ENCODE peak calls at places on chromosomes 5 and 9, in eight cellular contexts. Q is ovary, Z is spleen, K is A549, I is endothelial cell of umbilical vein, U is H54, B is Peyer's patch, G is IMR-90. D is an unnamed sample.
A peak's percentile ranks its signal among the peaks of the same experiment; 100 is the strongest.

GRCh38 chr5:38258319-38259061 is at the start of gene EGFLAM:
- DNase-seq in B (no peak), U (no peak), G (no peak), Q (peak; percentile 59), I (no peak), K (peak; percentile 20), Z (no peak), D (no peak)

GRCh38 chr5:157748740-157749461 is 5.4 kb downstream of the LSM11 start:
- DNase-seq in K (peak; percentile 20), I (no peak), Q (no peak), Z (no peak), U (peak; percentile 61), G (peak; percentile 93), B (no peak), D (no peak)

GRCh38 chr9:111974092-111974681 is 77.6 kb downstream of the UGCG start:
- DNase-seq in I (peak; percentile 48), G (peak; percentile 66), Q (no peak), U (no peak), B (no peak), Z (no peak), K (no peak), D (no peak)

GRCh38 chr9:19430201-19430760 is 21.5 kb downstream of the ACER2 start:
- DNase-seq in G (no peak), U (no peak), Z (no peak), B (no peak), Q (no peak), K (no peak), I (peak; percentile 50), D (no peak)

GRCh38 chr9:36772449-36773370 is 200.0 kb downstream of the MELK start:
- DNase-seq in K (no peak), G (peak; percentile 36), B (no peak), Q (no peak), U (no peak), I (peak; percentile 1), Z (no peak), D (peak; percentile 15)

GRCh38 chr5:125668904-125669303 is 754.3 kb upstream of the GRAMD2B start:
- DNase-seq in I (peak; percentile 10), B (no peak), G (no peak), Q (no peak), U (no peak), Z (no peak), K (no peak), D (no peak)

GRCh38 chr9:114806571-114806970 is 732 bp upstream of the TNFSF15 start:
- DNase-seq in I (no peak), Z (no peak), U (no peak), B (no peak), G (no peak), Q (no peak), K (no peak), D (no peak)

GRCh38 chr5:160506006-160507004 is 84.7 kb downstream of the PTTG1 start:
- DNase-seq in I (no peak), G (peak; percentile 54), Z (no peak), U (no peak), Q (no peak), K (no peak), B (peak; percentile 71), D (peak; percentile 4)

GRCh38 chr5:67287795-67288194 is 91.2 kb upstream of the CD180 start:
- DNase-seq in Z (no peak), U (no peak), Q (no peak), B (no peak), I (no peak), G (peak; percentile 72), K (no peak), D (no peak)

GRCh38 chr5:143207563-143208364 is 195.7 kb downstream of the NR3C1 start:
- DNase-seq in U (no peak), Z (no peak), Q (no peak), I (peak; percentile 61), B (no peak), K (no peak), G (peak; percentile 15), D (peak; percentile 93)

GRCh38 chr5:115494570-115495289 is 49.8 kb downstream of the FEM1C start:
- DNase-seq in U (no peak), K (no peak), I (no peak), Q (no peak), G (no peak), B (no peak), Z (no peak), D (no peak)

GRCh38 chr9:82082563-82082962 is 94.0 kb downstream of the SPATA31D1 start:
- DNase-seq in Z (no peak), B (no peak), Q (no peak), U (no peak), K (no peak), I (no peak), G (no peak), D (no peak)

GRCh38 chr5:155897761-155898160 is 429.2 kb upstream of the SGCD start:
- DNase-seq in K (no peak), B (no peak), G (no peak), U (no peak), I (no peak), Z (no peak), Q (no peak), D (no peak)

GRCh38 chr5:64347308-64347707 is 158.5 kb upstream of the RGS7BP start:
- DNase-seq in Z (no peak), B (no peak), U (no peak), K (no peak), I (peak; percentile 14), Q (no peak), G (no peak), D (no peak)

GRCh38 chr5:170572453-170572852 is 68.6 kb downstream of the KCNIP1 start:
- DNase-seq in U (no peak), B (no peak), Z (no peak), I (peak; percentile 22), Q (no peak), K (peak; percentile 3), G (no peak), D (no peak)

GRCh38 chr5:22372376-22372775 is 480.8 kb downstream of the CDH12 start:
- DNase-seq in G (peak; percentile 92), U (peak; percentile 43), Q (no peak), I (no peak), B (no peak), Z (no peak), K (no peak), D (no peak)

GRCh38 chr5:105952875-105953274 is 1717.9 kb downstream of the EFNA5 start:
- DNase-seq in Q (no peak), K (no peak), U (no peak), G (peak; percentile 47), I (no peak), Z (no peak), B (no peak), D (no peak)

GRCh38 chr9:98107926-98108325 is 11.1 kb downstream of the TRIM14 start:
- DNase-seq in G (no peak), Z (no peak), I (no peak), Q (no peak), B (no peak), K (no peak), U (no peak), D (no peak)

GRCh38 chr9:123761905-123762605 is 167.9 kb downstream of the DENND1A start:
- DNase-seq in Z (no peak), K (no peak), G (no peak), I (no peak), U (no peak), Q (no peak), B (no peak), D (no peak)

GRCh38 chr5:164376840-164377239 is 871.4 kb downstream of the MAT2B start:
- DNase-seq in Q (no peak), G (no peak), B (no peak), U (no peak), K (no peak), Z (no peak), I (no peak), D (no peak)

GRCh38 chr5:68049053-68049713 is 166.4 kb upstream of the PIK3R1 start:
- DNase-seq in G (no peak), U (no peak), B (no peak), Z (no peak), Q (no peak), I (no peak), K (no peak), D (no peak)

GRCh38 chr5:112372543-112372942 is 46.5 kb downstream of the EPB41L4A start:
- DNase-seq in Q (no peak), G (no peak), B (no peak), I (no peak), U (no peak), Z (no peak), K (peak; percentile 9), D (no peak)

GRCh38 chr5:140240987-140241706 is 61.8 kb downstream of the PFDN1 start:
- DNase-seq in U (peak; percentile 66), K (peak; percentile 63), B (peak; percentile 44), I (peak; percentile 93), Q (peak; percentile 88), Z (no peak), G (peak; percentile 92), D (peak; percentile 69)

GRCh38 chr9:33415152-33416038 is 13.0 kb upstream of the AQP7 start:
- DNase-seq in U (peak; percentile 35), Q (peak; percentile 64), Z (peak; percentile 89), B (peak; percentile 80), I (peak; percentile 49), G (peak; percentile 22), K (peak; percentile 98), D (peak; percentile 70)
- TF ChIP-seq POLR2A in U (no peak), Q (no peak), Z (no peak), B (no peak), I (no peak), G (no peak), K (no peak), D (no peak)

DNA sequence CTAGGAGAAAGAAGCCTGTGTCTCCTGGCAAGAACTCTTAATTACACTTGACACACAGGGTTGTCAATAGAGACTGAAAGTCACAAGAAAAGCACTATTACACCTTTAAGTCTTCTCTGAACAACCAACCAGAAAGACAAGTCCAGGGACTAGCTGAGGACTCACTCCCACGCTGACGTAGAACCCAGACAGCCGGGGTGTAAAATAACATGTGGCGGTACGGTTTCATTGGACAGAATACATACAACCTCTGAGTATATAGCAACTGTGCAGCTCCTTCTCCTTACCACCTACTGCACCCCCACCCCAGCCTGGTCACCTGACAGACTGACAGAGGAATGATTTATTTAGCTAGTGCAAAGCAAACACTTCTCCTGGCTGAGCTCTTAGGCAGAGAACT is 103.4 kb upstream of the RASEF start:
- DNase-seq in K (no peak), I (no peak), Q (no peak), U (no peak), B (no peak), G (no peak), Z (no peak), D (no peak)
- TF ChIP-seq POLR2A in K (no peak), I (no peak), Q (no peak), U (no peak), B (no peak), G (no peak), Z (no peak), D (no peak)

DNA sequence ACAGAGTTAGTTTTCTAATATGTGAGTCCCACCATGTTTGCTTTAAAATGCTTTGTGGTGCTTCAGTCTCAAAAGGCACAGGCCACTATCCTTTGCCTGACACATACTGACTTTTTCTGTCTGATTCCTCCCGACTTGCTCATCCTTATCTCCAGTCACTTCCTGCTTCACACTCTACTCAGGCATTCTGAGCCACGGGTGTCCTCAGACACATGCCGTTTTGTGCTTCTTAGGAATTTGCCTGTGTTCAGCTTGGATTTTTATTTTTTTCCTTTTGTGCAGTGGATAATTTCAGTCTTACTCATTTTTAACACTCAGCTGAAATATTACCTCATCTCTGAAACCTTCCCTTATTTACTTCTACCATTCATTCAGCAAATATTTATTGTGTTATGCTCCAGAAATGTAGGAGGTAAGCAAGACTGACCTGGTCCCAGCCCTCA is 54.1 kb downstream of the MAN2A1 start:
- DNase-seq in I (peak; percentile 34), G (peak; percentile 95), U (peak; percentile 19), Q (peak; percentile 22), B (no peak), K (peak; percentile 69), Z (no peak), D (peak; percentile 18)
- TF ChIP-seq POLR2A in I (no peak), G (no peak), U (no peak), Q (no peak), B (no peak), K (no peak), Z (no peak), D (no peak)

GRCh38 chr9:5437254-5438216 is at the start of gene PLGRKT:
- DNase-seq in I (peak; percentile 88), Q (peak; percentile 92), G (peak; percentile 87), K (peak; percentile 94), Z (peak; percentile 99), B (peak; percentile 96), U (peak; percentile 71), D (peak; percentile 94)
- TF ChIP-seq POLR2A in I (peak; percentile 81), Q (peak; percentile 77), G (peak; percentile 81), K (peak; percentile 94), Z (peak; percentile 86), B (peak; percentile 98), U (peak; percentile 77), D (peak; percentile 95)